ENCODE peak calls at places on chromosome 5, in five cellular contexts. One of them, this sample, is unnamed.

GRCh38 chr5:14588145-14588544 is 6.6 kb downstream of the OTULINL start:
- DNase-seq in MCF 10A: no peak
- DNase-seq in B cell: no peak
- DNase-seq in right atrium auricular region: no peak
- DNase-seq in lung: no peak
- DNase-seq in this sample: no peak

GRCh38 chr5:153559926-153560325 is 69.5 kb downstream of the GRIA1 start:
- DNase-seq in MCF 10A: no peak
- DNase-seq in B cell: no peak
- DNase-seq in right atrium auricular region: no peak
- DNase-seq in lung: no peak
- DNase-seq in this sample: no peak

GRCh38 chr5:132067941-132068808 is 5.4 kb upstream of the CSF2 start:
- DNase-seq in MCF 10A: no peak
- DNase-seq in B cell: no peak
- DNase-seq in right atrium auricular region: no peak
- DNase-seq in lung: no peak
- DNase-seq in this sample: no peak

GRCh38 chr5:116361171-116361967 is 213.3 kb downstream of the SEMA6A start:
- DNase-seq in MCF 10A: no peak
- DNase-seq in B cell: no peak
- DNase-seq in right atrium auricular region: peak; percentile 68
- DNase-seq in lung: no peak
- DNase-seq in this sample: no peak

GRCh38 chr5:9726931-9727330 is 96.8 kb upstream of the TAS2R1 start:
- DNase-seq in MCF 10A: no peak
- DNase-seq in B cell: no peak
- DNase-seq in right atrium auricular region: no peak
- DNase-seq in lung: no peak
- DNase-seq in this sample: no peak

GRCh38 chr5:59685806-59686205 is 207.7 kb downstream of the PDE4D start:
- DNase-seq in MCF 10A: no peak
- DNase-seq in B cell: no peak
- DNase-seq in right atrium auricular region: no peak
- DNase-seq in lung: no peak
- DNase-seq in this sample: no peak

GRCh38 chr5:170788626-170789304 is 5.2 kb downstream of the GABRP start:
- DNase-seq in MCF 10A: no peak
- DNase-seq in B cell: no peak
- DNase-seq in right atrium auricular region: no peak
- DNase-seq in lung: no peak
- DNase-seq in this sample: no peak

GRCh38 chr5:14296533-14297331 is 153.6 kb downstream of the TRIO start:
- DNase-seq in MCF 10A: no peak
- DNase-seq in B cell: no peak
- DNase-seq in right atrium auricular region: no peak
- DNase-seq in lung: no peak
- DNase-seq in this sample: no peak

GRCh38 chr5:128081111-128081865 is 2.3 kb upstream of the SLC12A2 start:
- DNase-seq in MCF 10A: peak; percentile 42
- DNase-seq in B cell: no peak
- DNase-seq in right atrium auricular region: no peak
- DNase-seq in lung: no peak
- DNase-seq in this sample: no peak

GRCh38 chr5:74199005-74199404 is 441.5 kb downstream of the ENC1 start:
- DNase-seq in MCF 10A: no peak
- DNase-seq in B cell: no peak
- DNase-seq in right atrium auricular region: no peak
- DNase-seq in lung: peak; percentile 22
- DNase-seq in this sample: no peak

GRCh38 chr5:157915638-157916037 is 56.7 kb upstream of the CLINT1 start:
- DNase-seq in MCF 10A: peak; percentile 59
- DNase-seq in B cell: no peak
- DNase-seq in right atrium auricular region: peak; percentile 87
- DNase-seq in lung: peak; percentile 93
- DNase-seq in this sample: no peak

GRCh38 chr5:41776435-41776834 is 93.8 kb downstream of the OXCT1 start:
- DNase-seq in MCF 10A: no peak
- DNase-seq in B cell: no peak
- DNase-seq in right atrium auricular region: no peak
- DNase-seq in lung: no peak
- DNase-seq in this sample: no peak

GRCh38 chr5:74538206-74538661 is 102.3 kb downstream of the ENC1 start:
- DNase-seq in MCF 10A: peak; percentile 80
- DNase-seq in B cell: no peak
- DNase-seq in right atrium auricular region: peak; percentile 83
- DNase-seq in lung: peak; percentile 61
- DNase-seq in this sample: no peak

GRCh38 chr5:53884411-53884810 is 324.0 kb downstream of the NDUFS4 start:
- DNase-seq in MCF 10A: no peak
- DNase-seq in B cell: no peak
- DNase-seq in right atrium auricular region: no peak
- DNase-seq in lung: no peak
- DNase-seq in this sample: no peak

GRCh38 chr5:137233726-137234125 is 265.4 kb downstream of the SPOCK1 start:
- DNase-seq in MCF 10A: no peak
- DNase-seq in B cell: no peak
- DNase-seq in right atrium auricular region: no peak
- DNase-seq in lung: no peak
- DNase-seq in this sample: no peak

GRCh38 chr5:107466233-107466769 is 204.4 kb downstream of the EFNA5 start:
- DNase-seq in MCF 10A: peak; percentile 98
- DNase-seq in B cell: no peak
- DNase-seq in right atrium auricular region: no peak
- DNase-seq in lung: no peak
- DNase-seq in this sample: no peak

GRCh38 chr5:56112526-56113121 is 117.9 kb upstream of the IL6ST start:
- DNase-seq in MCF 10A: peak; percentile 96
- DNase-seq in B cell: no peak
- DNase-seq in right atrium auricular region: no peak
- DNase-seq in lung: no peak
- DNase-seq in this sample: no peak

GRCh38 chr5:67375606-67376005 is 179.0 kb upstream of the CD180 start:
- DNase-seq in MCF 10A: no peak
- DNase-seq in B cell: no peak
- DNase-seq in right atrium auricular region: no peak
- DNase-seq in lung: no peak
- DNase-seq in this sample: no peak
- TF ChIP-seq CTCF in MCF 10A: no peak
- TF ChIP-seq CTCF in B cell: no peak
- TF ChIP-seq CTCF in right atrium auricular region: no peak
- TF ChIP-seq CTCF in lung: no peak
- TF ChIP-seq CTCF in this sample: no peak

GRCh38 chr5:142925795-142926194 is 155.6 kb downstream of the ARHGAP26 start:
- DNase-seq in MCF 10A: peak; percentile 74
- DNase-seq in B cell: no peak
- DNase-seq in right atrium auricular region: no peak
- DNase-seq in lung: no peak
- DNase-seq in this sample: no peak
- TF ChIP-seq CTCF in MCF 10A: no peak
- TF ChIP-seq CTCF in B cell: no peak
- TF ChIP-seq CTCF in right atrium auricular region: no peak
- TF ChIP-seq CTCF in lung: no peak
- TF ChIP-seq CTCF in this sample: no peak

GRCh38 chr5:126499742-126500396 is 76.7 kb downstream of the GRAMD2B start:
- DNase-seq in MCF 10A: peak; percentile 62
- DNase-seq in B cell: peak; percentile 32
- DNase-seq in right atrium auricular region: no peak
- DNase-seq in lung: no peak
- DNase-seq in this sample: no peak
- TF ChIP-seq CTCF in MCF 10A: peak; percentile 51
- TF ChIP-seq CTCF in B cell: peak; percentile 41
- TF ChIP-seq CTCF in right atrium auricular region: no peak
- TF ChIP-seq CTCF in lung: peak; percentile 16
- TF ChIP-seq CTCF in this sample: peak; percentile 53

GRCh38 chr5:96854067-96854466 is 22.2 kb upstream of the ERAP2 start:
- DNase-seq in MCF 10A: no peak
- DNase-seq in B cell: no peak
- DNase-seq in right atrium auricular region: no peak
- DNase-seq in lung: no peak
- DNase-seq in this sample: no peak

GRCh38 chr5:96857924-96858323 is 18.4 kb upstream of the ERAP2 start:
- DNase-seq in MCF 10A: no peak
- DNase-seq in B cell: no peak
- DNase-seq in right atrium auricular region: no peak
- DNase-seq in lung: no peak
- DNase-seq in this sample: no peak

GRCh38 chr5:96861044-96861443 is 15.3 kb upstream of the ERAP2 start:
- DNase-seq in MCF 10A: no peak
- DNase-seq in B cell: peak; percentile 46
- DNase-seq in right atrium auricular region: no peak
- DNase-seq in lung: no peak
- DNase-seq in this sample: no peak

GRCh38 chr5:96855041-96855872 is 21.0 kb upstream of the ERAP2 start:
- DNase-seq in MCF 10A: peak; percentile 20
- DNase-seq in B cell: no peak
- DNase-seq in right atrium auricular region: no peak
- DNase-seq in lung: no peak
- DNase-seq in this sample: no peak

DNA sequence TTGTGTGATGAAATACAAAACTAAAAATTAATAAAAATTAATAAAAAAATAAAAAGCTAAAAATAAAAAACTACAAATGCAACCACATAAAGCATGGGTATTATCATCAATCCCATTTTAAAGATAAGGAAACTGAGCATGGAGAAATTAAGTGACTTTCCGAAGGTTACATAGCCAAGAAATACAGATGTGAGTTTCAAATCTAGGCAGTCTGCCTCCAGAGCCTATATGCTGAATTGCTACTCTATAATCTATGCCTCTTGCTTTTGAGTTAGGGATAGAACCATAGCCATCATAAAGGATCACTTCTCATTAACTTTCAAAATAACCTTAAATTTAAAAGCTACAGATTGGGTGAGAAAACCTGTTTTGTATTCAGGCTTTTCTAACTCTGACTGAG is 18.8 kb upstream of the ERAP2 start:
- DNase-seq in MCF 10A: no peak
- DNase-seq in B cell: no peak
- DNase-seq in right atrium auricular region: no peak
- DNase-seq in lung: no peak
- DNase-seq in this sample: no peak
- TF ChIP-seq CTCF in MCF 10A: no peak
- TF ChIP-seq CTCF in B cell: no peak
- TF ChIP-seq CTCF in right atrium auricular region: no peak
- TF ChIP-seq CTCF in lung: no peak
- TF ChIP-seq CTCF in this sample: no peak

GRCh38 chr5:43010956-43011355 is 29.2 kb downstream of the ANXA2R start:
- DNase-seq in MCF 10A: no peak
- DNase-seq in B cell: no peak
- DNase-seq in right atrium auricular region: no peak
- DNase-seq in lung: no peak
- DNase-seq in this sample: no peak
- TF ChIP-seq CTCF in MCF 10A: no peak
- TF ChIP-seq CTCF in B cell: no peak
- TF ChIP-seq CTCF in right atrium auricular region: no peak
- TF ChIP-seq CTCF in lung: no peak
- TF ChIP-seq CTCF in this sample: no peak

GRCh38 chr5:147882586-147883313 is 4.2 kb downstream of the SCGB3A2 start:
- DNase-seq in MCF 10A: no peak
- DNase-seq in B cell: no peak
- DNase-seq in right atrium auricular region: no peak
- DNase-seq in lung: no peak
- DNase-seq in this sample: no peak

GRCh38 chr5:147887925-147888324 is 9.4 kb downstream of the SCGB3A2 start:
- DNase-seq in MCF 10A: peak; percentile 56
- DNase-seq in B cell: no peak
- DNase-seq in right atrium auricular region: no peak
- DNase-seq in lung: no peak
- DNase-seq in this sample: no peak

GRCh38 chr5:147892696-147893296 is 13.5 kb downstream of the C5orf46 start:
- DNase-seq in MCF 10A: peak; percentile 44
- DNase-seq in B cell: no peak
- DNase-seq in right atrium auricular region: no peak
- DNase-seq in lung: peak; percentile 61
- DNase-seq in this sample: no peak

GRCh38 chr5:147887026-147887627 is 8.6 kb downstream of the SCGB3A2 start:
- DNase-seq in MCF 10A: peak; percentile 75
- DNase-seq in B cell: no peak
- DNase-seq in right atrium auricular region: no peak
- DNase-seq in lung: no peak
- DNase-seq in this sample: no peak
- TF ChIP-seq CTCF in MCF 10A: peak; percentile 76
- TF ChIP-seq CTCF in B cell: peak; percentile 17
- TF ChIP-seq CTCF in right atrium auricular region: peak; percentile 47
- TF ChIP-seq CTCF in lung: peak; percentile 24
- TF ChIP-seq CTCF in this sample: peak; percentile 75

GRCh38 chr5:142358121-142358520 is 33.3 kb upstream of the SPRY4 start:
- DNase-seq in MCF 10A: no peak
- DNase-seq in B cell: no peak
- DNase-seq in right atrium auricular region: no peak
- DNase-seq in lung: no peak
- DNase-seq in this sample: no peak
- TF ChIP-seq CTCF in MCF 10A: no peak
- TF ChIP-seq CTCF in B cell: no peak
- TF ChIP-seq CTCF in right atrium auricular region: no peak
- TF ChIP-seq CTCF in lung: no peak
- TF ChIP-seq CTCF in this sample: no peak

DNA sequence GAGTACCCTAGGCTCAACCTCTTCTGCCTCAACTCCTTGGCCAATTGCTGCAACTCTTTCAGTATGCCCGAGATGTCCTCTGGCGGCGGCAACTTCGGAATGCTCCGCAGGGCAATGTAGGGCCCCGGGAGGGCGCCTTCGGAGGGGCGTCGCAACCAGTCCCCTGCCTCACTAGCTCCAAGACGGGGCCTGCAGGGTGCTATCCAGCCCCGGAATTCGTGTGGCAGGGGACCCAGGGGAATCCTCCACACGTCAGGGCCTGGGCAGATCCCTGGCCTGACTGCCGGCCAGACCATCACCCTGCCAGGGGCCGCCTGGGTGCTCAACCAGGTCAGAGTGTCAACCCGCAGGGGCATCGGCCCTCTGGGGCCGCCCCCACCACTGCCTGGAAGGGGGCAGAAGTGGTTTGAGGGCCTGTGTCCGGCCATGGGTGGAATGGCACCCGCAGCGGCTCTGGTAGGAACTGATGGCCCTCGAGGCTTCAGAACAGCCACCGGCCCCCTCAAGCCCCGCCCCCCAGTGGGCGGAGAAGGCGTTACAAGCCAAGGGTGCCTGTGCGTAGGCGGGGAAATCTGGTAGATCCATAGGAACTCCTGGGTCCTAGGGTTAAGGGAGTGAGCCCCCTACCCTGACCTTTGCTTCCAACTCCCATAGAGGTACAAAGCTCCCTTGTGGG is at the start of gene POU5F2:
- DNase-seq in MCF 10A: no peak
- DNase-seq in B cell: peak; percentile 1
- DNase-seq in right atrium auricular region: no peak
- DNase-seq in lung: no peak
- DNase-seq in this sample: no peak
- TF ChIP-seq CTCF in MCF 10A: no peak
- TF ChIP-seq CTCF in B cell: no peak
- TF ChIP-seq CTCF in right atrium auricular region: no peak
- TF ChIP-seq CTCF in lung: no peak
- TF ChIP-seq CTCF in this sample: no peak

This sample was measured in osteocyte.